ENCODE peak calls at places on chromosomes 4 and X, in nine cellular contexts. N, H, R, L, F, K, O, X and Y are unnamed samples.

GRCh38 chr4:3873446-3874415 is 107.5 kb downstream of the ADRA2C start:
- DNase-seq in O (no peak), X (peak), N (no peak), R (no peak), H (no peak), F (no peak), L (no peak), K (no peak), Y (no peak)

GRCh38 chrX:29992083-29992482 is 223.3 kb upstream of the MAGEB2 start:
- DNase-seq in L (no peak), R (no peak), K (no peak), F (no peak), X (no peak), N (no peak), H (no peak), O (no peak), Y (no peak)

GRCh38 chrX:132791725-132792124 is 166.7 kb downstream of the HS6ST2 start:
- DNase-seq in L (no peak), F (no peak), X (no peak), N (no peak), O (no peak), R (no peak), K (no peak), H (no peak), Y (no peak)

GRCh38 chr4:76867377-76867776 is 30.6 kb downstream of the SOWAHB start:
- DNase-seq in K (no peak), F (no peak), O (no peak), H (no peak), L (no peak), X (no peak), N (no peak), R (no peak), Y (no peak)

GRCh38 chrX:352181-352580 is 33.6 kb upstream of the GTPBP6 start:
- DNase-seq in F (no peak), R (no peak), N (no peak), X (no peak), L (no peak), K (no peak), O (peak), H (no peak), Y (no peak)

GRCh38 chr4:148868207-148868606 is 426.0 kb upstream of the NR3C2 start:
- DNase-seq in N (no peak), L (no peak), K (no peak), F (no peak), H (no peak), O (no peak), R (no peak), X (no peak), Y (no peak)

GRCh38 chr4:5863461-5864113 is 29.3 kb downstream of the CRMP1 start:
- DNase-seq in O (no peak), R (peak), N (peak), X (no peak), F (peak), K (no peak), H (no peak), L (no peak), Y (no peak)

GRCh38 chr4:110196206-110196870 is 2.1 kb downstream of the ELOVL6 start:
- DNase-seq in F (peak), L (peak), R (peak), K (peak), H (no peak), N (peak), X (peak), O (peak), Y (no peak)

GRCh38 chrX:37383313-37383712 is 34.1 kb downstream of the PRRG1 start:
- DNase-seq in F (peak), L (no peak), R (no peak), O (no peak), K (no peak), H (no peak), X (no peak), N (no peak), Y (no peak)

GRCh38 chr4:2337896-2338295 is 76.0 kb upstream of the MXD4 start:
- DNase-seq in H (no peak), N (no peak), R (no peak), L (no peak), O (no peak), X (no peak), F (no peak), K (no peak), Y (no peak)

GRCh38 chr4:13399257-13399656 is 84.9 kb downstream of the RAB28 start:
- DNase-seq in X (no peak), N (no peak), O (no peak), L (no peak), H (no peak), K (no peak), F (peak), R (peak), Y (no peak)

GRCh38 chr4:2077537-2078460 is 18.7 kb downstream of the NAT8L start:
- DNase-seq in R (no peak), H (no peak), X (no peak), N (no peak), F (no peak), L (no peak), O (no peak), K (no peak), Y (no peak)

GRCh38 chr4:38967260-38968095 is 64.7 kb downstream of the TMEM156 start:
- DNase-seq in X (no peak), L (no peak), N (peak), R (peak), F (peak), O (no peak), K (no peak), H (no peak), Y (no peak)

GRCh38 chrX:56800801-56801200 is 71.8 kb downstream of the NBDY start:
- DNase-seq in O (no peak), N (no peak), H (no peak), F (no peak), R (no peak), X (no peak), L (no peak), K (no peak), Y (no peak)

GRCh38 chr4:142036795-142037583 is 400.6 kb downstream of the IL15 start:
- DNase-seq in N (no peak), H (no peak), O (no peak), R (peak), X (no peak), L (no peak), F (no peak), K (no peak), Y (no peak)

GRCh38 chrX:42519666-42520231 is 258.2 kb downstream of the PPP1R2C start:
- DNase-seq in N (peak), X (no peak), O (no peak), H (no peak), K (no peak), L (no peak), R (peak), F (peak), Y (no peak)

GRCh38 chr4:1043658-1044468 is 32.4 kb downstream of the FGFRL1 start:
- DNase-seq in X (no peak), R (peak), K (no peak), H (no peak), F (peak), O (peak), L (no peak), N (peak), Y (no peak)

GRCh38 chr4:28388471-28388870 is 1527.8 kb downstream of the STIM2 start:
- DNase-seq in N (no peak), O (no peak), F (no peak), R (peak), K (no peak), X (no peak), H (no peak), L (no peak), Y (no peak)

GRCh38 chr4:44679060-44679459 is 840 bp downstream of the GUF1 start:
- DNase-seq in F (no peak), R (no peak), N (no peak), H (no peak), X (no peak), K (no peak), O (no peak), L (no peak), Y (no peak)

GRCh38 chr4:121154103-121154515 is 10.0 kb downstream of the TNIP3 start:
- DNase-seq in X (no peak), F (no peak), R (no peak), O (no peak), H (no peak), K (no peak), L (no peak), N (no peak), Y (no peak)

GRCh38 chrX:119482497-119483480 is 14.5 kb downstream of the SLC25A5 start:
- DNase-seq in H (peak), O (peak), F (peak), N (no peak), X (peak), L (peak), R (peak), K (peak), Y (no peak)

GRCh38 chr4:124481123-124481522 is 231.4 kb downstream of the ANKRD50 start:
- DNase-seq in O (no peak), N (no peak), F (no peak), H (no peak), X (no peak), K (no peak), L (no peak), R (peak), Y (no peak)

GRCh38 chrX:36908801-36909403 is 99.3 kb upstream of the FAM47C start:
- DNase-seq in O (no peak), F (peak), H (no peak), X (peak), L (peak), R (peak), K (no peak), N (no peak), Y (no peak)